ENCODE peak calls at places on chromosomes 16 and 17, in nine cellular contexts. W is spleen, Q is prostate gland, K is HCT116, M is K562, D is breast epithelium, J is transverse colon, H is GM23338, Z is stomach. I is an unnamed sample. For H3K4me1, the result is how much of the 10 kb centered on the place peaks cover.

GRCh38 chr17:39753514-39754160 is 15.9 kb downstream of the GRB7 start:
- DNase-seq in W (peak), Q (peak), J (peak), K (no peak), Z (peak), D (no peak), H (peak), M (peak), I (peak)

GRCh38 chr17:4006165-4006589 is 41.9 kb upstream of the ATP2A3 start:
- DNase-seq in D (no peak), J (no peak), H (no peak), W (no peak), K (no peak), M (no peak), Q (no peak), Z (no peak), I (peak)

GRCh38 chr16:85393674-85394510 is 219.2 kb upstream of the GSE1 start:
- DNase-seq in J (peak), D (no peak), Z (peak), K (no peak), Q (no peak), M (peak), H (peak), W (peak), I (peak)

GRCh38 chr16:23428351-23428750 is 24.6 kb downstream of the COG7 start:
- DNase-seq in Z (no peak), Q (no peak), H (no peak), M (no peak), W (no peak), D (no peak), K (no peak), J (no peak), I (no peak)

GRCh38 chr16:23107878-23108277 is 41.4 kb downstream of the USP31 start:
- DNase-seq in W (no peak), Q (no peak), J (no peak), H (no peak), Z (no peak), M (no peak), D (no peak), K (no peak), I (no peak)

GRCh38 chr17:50903604-50904521 is 37.7 kb upstream of the TOB1 start:
- DNase-seq in H (no peak), D (no peak), K (no peak), M (no peak), Q (no peak), W (no peak), Z (no peak), J (no peak), I (no peak)

GRCh38 chr16:47058295-47059086 is 85.0 kb upstream of the DNAJA2 start:
- DNase-seq in Q (peak), W (peak), J (peak), D (no peak), H (no peak), Z (no peak), K (no peak), M (no peak), I (peak)

GRCh38 chr17:43832976-43833829 is at the start of gene MPP3:
- DNase-seq in D (peak), J (peak), K (no peak), Z (peak), H (peak), Q (peak), W (peak), M (peak), I (peak)

GRCh38 chr17:46979023-46979870 is at the start of gene RPRML:
- DNase-seq in W (peak), Z (peak), H (peak), Q (no peak), M (peak), K (no peak), D (no peak), J (peak), I (no peak)

GRCh38 chr17:35423761-35424160 is 8.5 kb downstream of the SLFN12 start:
- DNase-seq in K (no peak), J (no peak), Q (no peak), W (no peak), H (no peak), M (no peak), Z (no peak), D (no peak), I (no peak)

GRCh38 chr17:59366773-59367656 is 35.6 kb downstream of the YPEL2 start:
- DNase-seq in H (no peak), Z (peak), M (no peak), W (no peak), Q (peak), K (no peak), D (no peak), J (peak), I (peak)

GRCh38 chr16:21156767-21157467 is 1.6 kb upstream of the LDAF1 start:
- DNase-seq in K (peak), D (no peak), Z (peak), H (peak), W (no peak), Q (peak), J (peak), M (peak), I (peak)

GRCh38 chr16:4733747-4734062 is 366 bp downstream of the ANKS3 start:
- DNase-seq in Q (peak), J (no peak), H (no peak), M (no peak), W (no peak), K (no peak), Z (no peak), D (no peak), I (peak)

DNA sequence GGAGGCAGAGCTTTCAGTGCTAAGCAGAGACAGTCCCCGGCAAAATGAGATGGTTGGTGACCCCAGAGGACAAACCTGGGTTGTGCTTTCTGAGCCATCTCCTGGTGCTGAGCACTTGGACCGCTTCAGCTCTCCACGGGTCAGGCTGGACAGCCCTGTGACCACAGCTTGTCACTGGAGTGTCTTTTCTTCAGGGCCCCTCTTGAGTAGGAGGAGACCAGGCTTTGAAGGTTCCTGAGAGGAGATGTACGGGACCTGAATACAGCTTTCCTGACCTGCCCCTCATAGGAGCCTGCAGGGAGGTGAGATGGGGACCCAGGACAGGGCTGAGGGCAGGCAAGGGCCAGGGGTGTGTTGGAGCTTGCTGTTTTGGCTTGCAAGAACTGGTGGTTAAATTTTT is 17.8 kb upstream of the ADGRG1 start:
- DNase-seq in J (no peak), H (no peak), Z (no peak), Q (no peak), K (no peak), M (no peak), W (peak), D (no peak), I (peak)
- H3K4me1 ChIP-seq in J (under half), H (under half), Z (under half), Q (under half), K (under half), M (under half), W (under half), D (under half), I (under half)

DNA sequence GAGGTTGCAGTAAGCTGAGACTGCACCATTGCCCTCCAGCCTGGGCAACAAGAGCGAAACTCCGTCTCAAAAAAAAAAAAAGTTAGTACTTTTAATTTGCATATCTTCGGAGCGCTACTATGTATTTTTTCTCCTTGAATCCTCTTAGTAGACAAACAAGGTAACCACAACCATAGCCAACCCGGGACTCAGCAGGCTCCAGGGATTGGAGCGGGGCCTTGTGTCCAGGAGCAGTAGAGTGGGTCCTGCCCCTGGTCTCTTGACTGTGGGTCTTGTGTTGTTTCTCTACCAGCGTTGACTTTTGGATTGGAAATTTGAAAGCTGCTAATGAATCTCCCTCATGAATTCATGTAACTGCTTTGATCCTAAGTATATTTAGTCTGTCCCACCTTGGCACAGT is 32.3 kb downstream of the PRMT7 start:
- DNase-seq in M (no peak), H (no peak), W (no peak), Z (no peak), K (no peak), J (no peak), D (no peak), Q (no peak), I (no peak)
- H3K4me3 ChIP-seq in M (no peak), H (no peak), W (no peak), Z (no peak), K (no peak), J (no peak), D (no peak), Q (no peak), I (no peak)

DNA sequence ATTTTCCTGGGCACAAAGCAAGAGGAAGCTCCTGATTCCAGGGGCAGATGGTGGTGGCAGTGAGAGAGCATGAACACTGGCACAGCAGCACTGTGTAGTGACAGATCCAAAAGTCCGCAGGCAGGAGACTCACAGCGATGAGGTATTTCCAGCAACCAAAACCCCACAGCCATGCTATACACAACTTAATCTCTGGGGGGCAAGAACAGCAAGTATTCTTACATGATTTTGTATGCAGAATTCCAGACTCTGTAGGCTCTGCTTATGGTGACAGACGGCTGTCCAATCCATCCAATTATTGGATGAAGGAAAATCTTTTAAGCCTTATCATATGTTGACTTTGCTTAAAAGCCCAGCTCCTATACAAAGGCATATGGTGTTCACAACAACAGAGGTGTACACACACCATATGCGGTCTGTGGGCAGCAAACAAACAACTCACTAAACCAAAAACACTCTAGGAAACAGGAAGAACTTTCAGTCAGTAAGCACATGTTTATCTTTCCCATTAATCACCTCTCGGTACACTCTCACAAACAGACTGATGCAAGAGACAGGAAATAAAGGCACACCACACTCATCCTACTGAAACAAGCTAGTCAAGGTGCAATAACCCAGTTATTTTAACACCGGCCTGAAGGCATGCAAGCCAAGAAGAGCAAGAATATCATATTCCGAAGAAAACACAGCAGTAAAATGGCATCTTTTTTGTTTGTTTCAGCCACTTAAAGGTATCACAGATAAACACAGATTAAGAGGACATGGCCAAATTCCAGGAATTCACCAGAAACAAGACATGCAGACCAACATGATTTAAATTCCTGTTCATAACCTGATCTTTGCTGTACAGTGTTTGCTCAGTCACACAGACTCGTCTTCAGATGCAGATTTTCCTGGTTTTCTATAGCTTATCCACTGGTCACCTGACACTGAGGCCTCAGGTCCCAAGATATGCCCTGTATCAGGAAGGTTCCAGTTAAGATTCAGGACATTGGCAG is 47.8 kb downstream of the ERN1 start:
- DNase-seq in D (no peak), Q (peak), H (no peak), K (peak), M (peak), Z (no peak), W (no peak), J (peak), I (no peak)
- TF ChIP-seq POLR2AphosphoS5 in D (peak), Q (peak), H (no peak), K (peak), M (peak), Z (peak), W (no peak), J (peak), I (no peak)

GRCh38 chr16:12391974-12392373 is 411.7 kb downstream of the CPPED1 start:
- DNase-seq in D (no peak), Q (no peak), J (no peak), Z (no peak), K (no peak), M (no peak), W (no peak), H (no peak), I (no peak)
- H3K4me1 ChIP-seq in D (under half), Q (under half), J (under half), Z (under half), K (under half), M (under half), W (under half), H (under half), I (under half)

DNA sequence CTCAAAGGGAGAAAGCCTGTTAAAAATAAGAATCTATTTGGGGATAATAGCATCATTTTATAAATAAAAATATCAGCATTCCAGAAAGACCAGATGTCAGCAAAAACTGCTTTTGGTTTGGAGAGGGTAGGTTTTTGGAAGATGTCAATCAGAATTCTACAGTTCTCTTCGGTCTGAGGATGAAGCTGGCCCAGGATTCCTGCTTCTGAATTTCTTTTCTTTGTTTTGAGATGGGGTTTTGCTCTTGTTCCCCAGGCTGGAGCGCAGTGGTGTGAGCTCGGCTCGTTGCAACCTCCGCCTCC is 31.0 kb upstream of the PITPNA start:
- DNase-seq in M (no peak), Q (no peak), Z (no peak), J (no peak), W (no peak), K (no peak), H (no peak), D (no peak), I (no peak)
- H3K4me3 ChIP-seq in M (no peak), Q (no peak), Z (no peak), J (no peak), W (no peak), K (no peak), H (no peak), D (no peak), I (no peak)

DNA sequence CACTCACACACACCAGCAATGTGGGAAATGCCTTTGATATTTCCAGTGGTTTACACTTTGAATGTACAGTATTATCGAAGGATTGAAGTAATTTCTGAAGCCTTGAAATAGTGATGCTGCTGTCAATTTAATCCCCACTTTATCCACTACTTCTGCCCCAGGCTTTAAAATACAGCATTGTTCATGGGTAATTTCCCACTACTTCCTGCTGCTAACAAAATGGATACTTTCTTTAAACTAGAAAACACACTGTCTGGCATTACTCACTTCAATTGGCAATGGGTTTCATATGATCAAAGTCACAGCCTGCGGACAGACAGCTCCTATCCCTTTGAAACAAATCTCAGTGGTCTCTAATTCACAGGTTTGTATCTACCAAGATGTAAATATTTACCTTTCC is 292.2 kb downstream of the CDH11 start:
- DNase-seq in M (no peak), W (no peak), H (no peak), D (no peak), Z (no peak), K (no peak), J (no peak), Q (no peak), I (no peak)
- TF ChIP-seq POLR2AphosphoS5 in M (no peak), W (no peak), H (no peak), D (no peak), Z (no peak), K (no peak), J (no peak), Q (no peak), I (no peak)

DNA sequence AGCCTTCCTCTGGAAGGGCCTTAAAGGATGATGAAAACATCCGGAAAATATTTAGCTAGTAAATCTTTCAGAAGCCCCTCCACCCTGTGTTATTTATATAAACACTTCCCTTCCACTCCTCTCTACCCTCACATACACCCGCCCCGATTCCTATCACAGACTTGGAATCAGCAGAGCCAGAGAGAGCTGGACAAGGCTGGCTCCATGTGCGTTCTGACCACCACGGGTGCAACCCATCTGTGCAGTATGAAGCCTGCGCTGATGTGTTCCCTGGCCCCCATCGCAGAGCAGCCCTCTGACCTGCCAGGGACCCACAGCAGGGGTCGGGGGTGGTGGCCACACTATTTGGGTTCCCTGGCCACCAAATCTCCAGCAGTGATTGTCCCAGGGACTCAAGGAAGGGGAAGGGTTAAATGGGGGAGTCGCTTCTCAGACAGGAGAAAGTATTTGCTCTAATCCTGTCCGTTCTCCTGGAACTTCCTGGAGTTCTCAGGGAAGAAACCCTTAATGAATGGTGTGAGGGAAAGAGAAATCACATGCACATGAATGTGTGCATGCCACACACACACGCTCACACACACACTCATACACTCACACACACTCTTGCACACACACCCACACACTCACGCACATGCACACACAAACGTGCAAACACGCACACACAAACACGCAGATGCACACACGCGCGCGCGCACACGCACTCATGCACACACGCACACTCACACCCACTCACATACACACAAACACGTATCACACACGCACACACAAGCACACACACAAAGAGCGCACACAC is 72.4 kb downstream of the GAS7 start:
- DNase-seq in K (no peak), D (no peak), H (no peak), M (no peak), Q (no peak), Z (no peak), W (no peak), J (no peak), I (no peak)
- H3K4me1 ChIP-seq in K (under half), D (under half), H (under half), M (under half), Q (under half), Z (half or more), W (under half), J (under half), I (under half)

GRCh38 chr16:86514656-86515376 is 4.5 kb downstream of the FOXF1 start:
- DNase-seq in D (no peak), Q (no peak), J (no peak), W (no peak), H (no peak), M (no peak), K (no peak), Z (no peak), I (no peak)
- H3K4me3 ChIP-seq in D (no peak), Q (peak), J (peak), W (no peak), H (peak), M (no peak), K (no peak), Z (peak), I (peak)

GRCh38 chr17:81245024-81245664 is 6.0 kb downstream of the NDUFAF8 start:
- DNase-seq in H (no peak), J (no peak), Q (no peak), W (peak), Z (no peak), D (no peak), M (no peak), K (no peak), I (no peak)
- TF ChIP-seq POLR2AphosphoS5 in H (no peak), J (no peak), Q (no peak), W (peak), Z (no peak), D (no peak), M (no peak), K (no peak), I (no peak)

I was measured in sigmoid colon.